ENCODE peak calls at places on chromosomes 3 and 15, in nine cellular contexts. X, F, O, A, I, U, T, G and C are unnamed samples.

GRCh38 chr3:185250247-185250646 is 3.6 kb downstream of the EHHADH start:
- DNase-seq in X (no peak), F (no peak), O (no peak), A (no peak), I (no peak), U (no peak), T (no peak), G (no peak), C (no peak)

GRCh38 chr3:72113564-72113963 is 328.6 kb upstream of the PROK2 start:
- DNase-seq in X (no peak), F (no peak), O (no peak), A (no peak), I (no peak), U (no peak), T (no peak), G (no peak), C (no peak)

GRCh38 chr3:21913791-21914190 is 162.8 kb upstream of the ZNF385D start:
- DNase-seq in X (no peak), F (no peak), O (no peak), A (no peak), I (no peak), U (no peak), T (no peak), G (no peak), C (no peak)

GRCh38 chr3:184237772-184238171 is 8.4 kb downstream of the VWA5B2 start:
- DNase-seq in X (no peak), F (peak), O (no peak), A (no peak), I (no peak), U (no peak), T (no peak), G (no peak), C (no peak)

GRCh38 chr15:70653426-70653825 is 109.9 kb downstream of the UACA start:
- DNase-seq in X (no peak), F (no peak), O (no peak), A (no peak), I (no peak), U (no peak), T (no peak), G (no peak), C (no peak)

GRCh38 chr3:129034650-129035049 is 25.9 kb upstream of the GP9 start:
- DNase-seq in X (no peak), F (no peak), O (no peak), A (no peak), I (no peak), U (peak), T (no peak), G (no peak), C (no peak)

GRCh38 chr15:47376190-47376589 is 341.1 kb upstream of the SEMA6D start:
- DNase-seq in X (no peak), F (no peak), O (no peak), A (no peak), I (no peak), U (no peak), T (no peak), G (no peak), C (no peak)

GRCh38 chr15:71756574-71757352 is 53.6 kb upstream of the NR2E3 start:
- DNase-seq in X (no peak), F (no peak), O (no peak), A (no peak), I (no peak), U (no peak), T (no peak), G (no peak), C (no peak)

GRCh38 chr3:16808393-16809107 is 76.2 kb upstream of the PLCL2 start:
- DNase-seq in X (no peak), F (no peak), O (no peak), A (no peak), I (no peak), U (no peak), T (no peak), G (no peak), C (no peak)

GRCh38 chr3:182795383-182795782 is 2.1 kb downstream of the ATP11B start:
- DNase-seq in X (no peak), F (peak), O (no peak), A (no peak), I (no peak), U (peak), T (no peak), G (no peak), C (no peak)

GRCh38 chr3:64240445-64240844 is 15.2 kb upstream of the PRICKLE2 start:
- DNase-seq in X (no peak), F (no peak), O (no peak), A (no peak), I (no peak), U (no peak), T (no peak), G (no peak), C (no peak)

GRCh38 chr3:67245545-67245944 is 247.4 kb downstream of the KBTBD8 start:
- DNase-seq in X (no peak), F (no peak), O (no peak), A (no peak), I (no peak), U (no peak), T (no peak), G (no peak), C (no peak)

GRCh38 chr3:37114251-37115145 is 59.9 kb downstream of the LRRFIP2 start:
- DNase-seq in X (no peak), F (no peak), O (no peak), A (no peak), I (no peak), U (no peak), T (no peak), G (no peak), C (no peak)

GRCh38 chr3:23404241-23404640 is 201.1 kb downstream of the UBE2E2 start:
- DNase-seq in X (no peak), F (no peak), O (no peak), A (no peak), I (no peak), U (no peak), T (no peak), G (no peak), C (no peak)

GRCh38 chr3:31364711-31365110 is 168.0 kb upstream of the STT3B start:
- DNase-seq in X (no peak), F (no peak), O (no peak), A (no peak), I (no peak), U (peak), T (no peak), G (no peak), C (no peak)

GRCh38 chr3:124867511-124867910 is 19.7 kb downstream of the ITGB5 start:
- DNase-seq in X (no peak), F (no peak), O (no peak), A (no peak), I (no peak), U (no peak), T (no peak), G (no peak), C (no peak)

GRCh38 chr15:100234158-100235029 is 107.4 kb downstream of the ADAMTS17 start:
- DNase-seq in X (no peak), F (peak), O (no peak), A (no peak), I (no peak), U (no peak), T (no peak), G (no peak), C (no peak)

GRCh38 chr15:67433495-67434099 is 87.3 kb upstream of the C15orf61 start:
- DNase-seq in X (no peak), F (peak), O (no peak), A (no peak), I (no peak), U (peak), T (no peak), G (no peak), C (no peak)

GRCh38 chr3:72120806-72121778 is 336.1 kb upstream of the PROK2 start:
- DNase-seq in X (no peak), F (no peak), O (no peak), A (no peak), I (no peak), U (no peak), T (no peak), G (no peak), C (no peak)

GRCh38 chr3:112411425-112411824 is 78.5 kb downstream of the CD200 start:
- DNase-seq in X (no peak), F (no peak), O (no peak), A (no peak), I (no peak), U (no peak), T (no peak), G (no peak), C (no peak)

GRCh38 chr3:73576995-73577394 is 47.7 kb downstream of the PDZRN3 start:
- DNase-seq in X (no peak), F (no peak), O (no peak), A (no peak), I (no peak), U (no peak), T (no peak), G (no peak), C (no peak)

GRCh38 chr15:99168601-99169580 is 64.0 kb downstream of the SYNM start:
- DNase-seq in X (no peak), F (peak), O (no peak), A (no peak), I (no peak), U (peak), T (no peak), G (no peak), C (no peak)